ENCODE peak calls at places on chromosomes 16 and 17, in five cellular contexts. E is T-helper 1 cell, Q is heart right ventricle, T is glomerular endothelial cell, H is left cardiac atrium. O is an unnamed sample.

GRCh38 chr16:58123896-58124600 is 5.1 kb downstream of the CFAP20 start:
- DNase-seq in E (no peak), Q (no peak), T (no peak), H (no peak), O (no peak)

GRCh38 chr16:5393070-5393469 is 295.5 kb upstream of the EEF2KMT start:
- DNase-seq in E (no peak), Q (no peak), T (no peak), H (no peak), O (no peak)

GRCh38 chr16:70576431-70577255 is 53.0 kb downstream of the SF3B3 start:
- DNase-seq in E (no peak), Q (no peak), T (peak; percentile 63), H (no peak), O (no peak)

GRCh38 chr17:17131876-17132275 is 74.3 kb downstream of the PLD6 start:
- DNase-seq in E (no peak), Q (no peak), T (no peak), H (no peak), O (no peak)

GRCh38 chr17:36068524-36068923 is 4.5 kb downstream of the CCL18 start:
- DNase-seq in E (no peak), Q (no peak), T (no peak), H (no peak), O (no peak)

GRCh38 chr17:29855686-29856085 is 74.3 kb downstream of the SSH2 start:
- DNase-seq in E (no peak), Q (no peak), T (no peak), H (no peak), O (no peak)

GRCh38 chr17:43003542-43004172 is 2.9 kb upstream of the IFI35 start:
- DNase-seq in E (no peak), Q (no peak), T (no peak), H (no peak), O (no peak)

GRCh38 chr16:14958970-14959369 is 15.9 kb upstream of the PDXDC1 start:
- DNase-seq in E (no peak), Q (no peak), T (no peak), H (no peak), O (no peak)

GRCh38 chr16:23110257-23110899 is 38.9 kb downstream of the USP31 start:
- DNase-seq in E (no peak), Q (no peak), T (no peak), H (no peak), O (no peak)

GRCh38 chr16:85611455-85612190 is 1.5 kb upstream of the GSE1 start:
- DNase-seq in E (peak; percentile 40), Q (peak; percentile 82), T (no peak), H (peak; percentile 86), O (peak; percentile 38)

GRCh38 chr17:35744830-35745229 is 8.2 kb downstream of the GAS2L2 start:
- DNase-seq in E (no peak), Q (no peak), T (no peak), H (no peak), O (no peak)

GRCh38 chr17:55086635-55087058 is 118.1 kb downstream of the STXBP4 start:
- DNase-seq in E (no peak), Q (no peak), T (peak; percentile 72), H (no peak), O (no peak)

GRCh38 chr16:87708881-87709638 is 56.7 kb downstream of the KLHDC4 start:
- DNase-seq in E (no peak), Q (no peak), T (no peak), H (no peak), O (no peak)

GRCh38 chr17:28612531-28612930 is 1.5 kb downstream of the RSKR start:
- DNase-seq in E (no peak), Q (no peak), T (no peak), H (no peak), O (no peak)

GRCh38 chr16:8645831-8646230 is 24.3 kb downstream of the METTL22 start:
- DNase-seq in E (no peak), Q (no peak), T (no peak), H (no peak), O (no peak)

GRCh38 chr17:78154903-78155811 is 9.0 kb downstream of the C17orf99 start:
- DNase-seq in E (no peak), Q (no peak), T (no peak), H (no peak), O (peak; percentile 40)

GRCh38 chr17:72358465-72358864 is 237.6 kb downstream of the SOX9 start:
- DNase-seq in E (no peak), Q (no peak), T (no peak), H (no peak), O (no peak)

GRCh38 chr17:47720754-47721533 is 12.1 kb upstream of the TBX21 start:
- DNase-seq in E (peak; percentile 64), Q (no peak), T (no peak), H (no peak), O (peak; percentile 93)

GRCh38 chr17:36142806-36143205 is 33.6 kb downstream of the TBC1D3B start:
- DNase-seq in E (no peak), Q (no peak), T (no peak), H (no peak), O (no peak)

GRCh38 chr17:39835038-39835786 is 28.9 kb downstream of the IKZF3 start:
- DNase-seq in E (no peak), Q (no peak), T (no peak), H (no peak), O (no peak)

GRCh38 chr17:46948544-46948943 is 25.6 kb downstream of the GOSR2 start:
- DNase-seq in E (no peak), Q (no peak), T (no peak), H (no peak), O (no peak)

GRCh38 chr17:45227101-45227591 is 5.5 kb downstream of the FMNL1 start:
- DNase-seq in E (no peak), Q (no peak), T (no peak), H (no peak), O (no peak)

GRCh38 chr16:50265260-50265659 is 1.1 kb upstream of the ADCY7 start:
- DNase-seq in E (no peak), Q (no peak), T (no peak), H (no peak), O (peak; percentile 56)

GRCh38 chr16:84156342-84156784 is 11.3 kb downstream of the DNAAF1 start:
- DNase-seq in E (no peak), Q (no peak), T (no peak), H (no peak), O (no peak)

GRCh38 chr16:25256821-25257503 is 683 bp downstream of the ZKSCAN2 start:
- DNase-seq in E (no peak), Q (peak; percentile 6), T (no peak), H (no peak), O (no peak)

GRCh38 chr17:63331301-63331700 is 114.8 kb downstream of the CYB561 start:
- DNase-seq in E (no peak), Q (no peak), T (no peak), H (no peak), O (no peak)

GRCh38 chr17:28047806-28048205 is 5.3 kb downstream of the NLK start:
- DNase-seq in E (no peak), Q (no peak), T (no peak), H (no peak), O (no peak)

GRCh38 chr16:65121870-65122723 is at the start of gene CDH11:
- DNase-seq in E (no peak), Q (peak; percentile 53), T (no peak), H (peak; percentile 84), O (no peak)

GRCh38 chr17:77489898-77490265 is 349.1 kb downstream of the SEC14L1 start:
- DNase-seq in E (no peak), Q (peak; percentile 88), T (no peak), H (peak; percentile 88), O (no peak)

GRCh38 chr16:69610356-69610755 is 44.6 kb downstream of the NFAT5 start:
- DNase-seq in E (no peak), Q (no peak), T (no peak), H (no peak), O (no peak)